ENCODE peak calls at places on chromosomes 6 and 20, in five cellular contexts. F is tibial artery, S is astrocyte, C is cardiac muscle cell, H is hepatocyte. Q is an unnamed sample.

GRCh38 chr20:46237221-46237620 is 71.1 kb downstream of the CDH22 start:
- DNase-seq in F (no peak), S (no peak), C (no peak), H (no peak), Q (no peak)

GRCh38 chr20:58161192-58161591 is 67.3 kb downstream of the ANKRD60 start:
- DNase-seq in F (no peak), S (no peak), C (no peak), H (no peak), Q (no peak)

GRCh38 chr20:40743172-40743775 is 54.2 kb upstream of the MAFB start:
- DNase-seq in F (no peak), S (no peak), C (no peak), H (no peak), Q (no peak)

GRCh38 chr6:167860546-167861226 is 34.0 kb downstream of the AFDN start:
- DNase-seq in F (no peak), S (no peak), C (no peak), H (no peak), Q (no peak)

GRCh38 chr20:52083627-52084232 is 107.8 kb downstream of the ZFP64 start:
- DNase-seq in F (no peak), S (peak; percentile 34), C (peak; percentile 81), H (peak; percentile 78), Q (no peak)

GRCh38 chr6:169939554-169940164 is 188.2 kb downstream of the ERMARD start:
- DNase-seq in F (no peak), S (no peak), C (no peak), H (no peak), Q (no peak)

GRCh38 chr6:32668226-32668747 is 1.8 kb upstream of the HLA-DQB1 start:
- DNase-seq in F (no peak), S (no peak), C (peak; percentile 34), H (peak; percentile 83), Q (peak; percentile 51)

GRCh38 chr6:45215759-45216158 is 112.4 kb upstream of the RUNX2 start:
- DNase-seq in F (no peak), S (no peak), C (no peak), H (no peak), Q (no peak)

GRCh38 chr20:51828762-51829161 is 26.4 kb upstream of the SALL4 start:
- DNase-seq in F (no peak), S (no peak), C (no peak), H (no peak), Q (no peak)

GRCh38 chr6:17501442-17501841 is 98.7 kb upstream of the FAM8A1 start:
- DNase-seq in F (no peak), S (no peak), C (no peak), H (no peak), Q (no peak)

GRCh38 chr20:62651285-62652021 is 9.2 kb downstream of the SLCO4A1 start:
- DNase-seq in F (peak; percentile 81), S (no peak), C (peak; percentile 60), H (peak; percentile 65), Q (peak; percentile 95)

GRCh38 chr6:21441386-21441785 is 152.2 kb upstream of the SOX4 start:
- DNase-seq in F (no peak), S (peak; percentile 57), C (peak; percentile 67), H (no peak), Q (no peak)

GRCh38 chr6:137044366-137045220 is at the start of gene IL20RA:
- DNase-seq in F (no peak), S (no peak), C (peak; percentile 15), H (peak; percentile 53), Q (no peak)
- H3K27ac ChIP-seq in F (no peak within 1 kb of the TSS), S (no peak within 1 kb of the TSS), C (no peak within 1 kb of the TSS), H (no peak within 1 kb of the TSS), Q (no peak within 1 kb of the TSS)

GRCh38 chr6:92431502-92431901 is 987.9 kb downstream of the EPHA7 start:
- DNase-seq in F (no peak), S (no peak), C (no peak), H (no peak), Q (no peak)
- H3K27ac ChIP-seq in F (no peak overlapping the region), S (no peak overlapping the region), C (no peak overlapping the region), H (no peak overlapping the region), Q (no peak overlapping the region)

GRCh38 chr6:106511274-106512047 is 117.8 kb downstream of the RTN4IP1 start:
- DNase-seq in F (no peak), S (peak; percentile 45), C (peak; percentile 53), H (peak; percentile 41), Q (peak; percentile 42)
- H3K27ac ChIP-seq in F (peak overlapping the region; percentile 71), S (no peak overlapping the region), C (no peak overlapping the region), H (no peak overlapping the region), Q (peak overlapping the region; percentile 100)

GRCh38 chr20:17326096-17326495 is 99.3 kb downstream of the PCSK2 start:
- DNase-seq in F (no peak), S (no peak), C (no peak), H (no peak), Q (no peak)

DNA sequence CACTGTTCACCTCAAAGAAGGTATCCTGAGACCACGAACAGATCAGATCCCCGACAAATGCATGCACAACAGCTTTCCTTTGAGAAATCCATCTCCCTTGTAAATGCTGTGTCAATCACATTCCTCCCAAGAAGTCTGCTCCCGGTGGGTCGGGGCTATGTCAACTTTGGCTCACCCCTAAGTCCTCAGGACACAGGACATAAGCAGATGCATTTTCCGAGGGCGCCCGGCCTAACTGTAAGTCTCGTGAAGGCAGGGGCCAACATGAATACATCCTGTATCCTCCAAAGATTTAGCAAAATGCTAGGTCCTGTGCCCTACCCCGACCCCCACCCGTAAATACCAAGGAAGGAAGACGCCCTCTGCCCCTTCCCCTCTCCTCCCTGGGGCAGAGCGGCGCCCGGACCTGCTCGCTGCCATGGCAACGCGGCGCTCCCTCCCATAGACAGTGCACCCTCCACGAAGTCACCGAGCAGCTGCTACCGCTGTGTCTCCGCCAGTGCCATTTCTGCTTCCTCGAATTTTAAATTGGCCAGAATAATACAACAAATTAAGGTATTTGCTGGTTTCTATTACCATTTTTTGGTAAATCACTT is 100.4 kb downstream of the PCSK2 start:
- DNase-seq in F (no peak), S (no peak), C (no peak), H (no peak), Q (no peak)
- H3K27ac ChIP-seq in F (no peak overlapping the region), S (no peak overlapping the region), C (no peak overlapping the region), H (no peak overlapping the region), Q (no peak overlapping the region)

DNA sequence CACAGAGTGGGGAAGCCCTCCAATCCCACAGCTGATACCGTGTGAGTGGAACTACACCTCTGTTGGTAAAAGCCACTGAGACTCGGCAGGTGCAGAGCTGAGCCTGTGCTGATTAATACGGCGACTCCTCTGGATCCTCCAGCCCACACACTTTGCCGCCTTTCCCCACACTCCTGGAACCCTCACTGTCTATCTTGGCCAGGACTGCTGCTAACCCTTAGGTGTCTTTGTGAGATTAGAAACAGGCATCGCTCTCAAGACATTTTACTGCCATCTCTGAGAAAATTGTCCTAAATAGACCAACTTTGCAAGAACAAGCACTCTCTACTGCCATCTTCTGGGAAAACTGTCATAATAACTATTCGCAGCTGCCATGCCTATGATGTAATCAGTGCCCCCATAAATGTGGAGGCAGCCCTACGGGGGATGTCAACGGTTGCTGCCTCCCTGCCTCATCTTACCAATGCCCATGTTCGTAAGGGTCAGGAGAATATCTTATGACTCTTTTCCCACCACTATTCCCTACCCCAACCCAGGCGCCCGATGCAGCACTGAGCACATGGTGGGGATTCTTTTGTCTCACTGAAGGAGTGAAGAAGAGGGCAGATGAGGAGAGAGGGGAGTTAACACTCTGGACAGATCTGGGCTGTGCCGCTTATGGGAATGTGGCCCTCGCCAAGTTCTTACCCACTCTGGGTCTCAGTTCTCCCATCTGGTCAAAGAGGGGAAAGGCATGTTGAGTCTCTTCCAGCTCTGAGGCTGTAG is 26.1 kb upstream of the KCNB1 start:
- DNase-seq in F (no peak), S (peak; percentile 24), C (peak; percentile 62), H (peak; percentile 72), Q (peak; percentile 6)
- H3K27ac ChIP-seq in F (peak overlapping the region; percentile 62), S (no peak overlapping the region), C (no peak overlapping the region), H (no peak overlapping the region), Q (no peak overlapping the region)

Q was measured in naive thymus-derived CD4-positive, alpha-beta T cell.